ENCODE peak calls at places on chromosomes 7 and 10, in five cellular contexts. C is brain microvascular endothelial cell, S is right lobe of liver, O is OCI-LY7, K is MM.1S. X is an unnamed sample.

GRCh38 chr10:131320860-131321604 is 9.5 kb upstream of the TCERG1L start:
- DNase-seq in C (no peak), O (no peak), S (peak; percentile 35), K (no peak), X (no peak)

GRCh38 chr7:44791278-44792219 is 4.9 kb upstream of the PPIA start:
- DNase-seq in S (no peak), O (no peak), C (peak; percentile 37), K (peak; percentile 79), X (no peak)

GRCh38 chr10:118506835-118507234 is 88.6 kb downstream of the PRLHR start:
- DNase-seq in S (no peak), O (no peak), K (no peak), C (no peak), X (no peak)

GRCh38 chr10:69948261-69948660 is 104.4 kb upstream of the MACROH2A2 start:
- DNase-seq in C (no peak), S (no peak), K (no peak), O (no peak), X (no peak)

GRCh38 chr10:129626801-129627434 is 159.9 kb downstream of the MGMT start:
- DNase-seq in O (no peak), C (no peak), K (no peak), S (no peak), X (no peak)

GRCh38 chr7:27161214-27161720 is 4.1 kb downstream of the HOXA9 start:
- DNase-seq in K (no peak), O (no peak), S (peak; percentile 56), C (no peak), X (peak; percentile 11)

GRCh38 chr7:44073664-44074348 is 8.4 kb upstream of the PGAM2 start:
- DNase-seq in C (peak; percentile 55), K (no peak), S (peak; percentile 94), O (no peak), X (no peak)

GRCh38 chr10:30127120-30127541 is 67.7 kb upstream of the JCAD start:
- DNase-seq in K (no peak), C (no peak), O (no peak), S (no peak), X (no peak)

GRCh38 chr10:97338041-97338440 is 3.5 kb upstream of the FRAT2 start:
- DNase-seq in O (no peak), C (no peak), K (no peak), S (no peak), X (no peak)

GRCh38 chr7:73717991-73718405 is 1.5 kb downstream of the STX1A start:
- DNase-seq in K (no peak), S (no peak), O (peak; percentile 33), C (peak; percentile 94), X (no peak)

GRCh38 chr7:13189712-13190111 is 502.3 kb downstream of the ARL4A start:
- DNase-seq in K (no peak), O (no peak), S (no peak), C (no peak), X (no peak)

GRCh38 chr10:130013938-130014733 is 50.1 kb upstream of the EBF3 start:
- DNase-seq in O (no peak), C (no peak), S (no peak), K (no peak), X (no peak)

GRCh38 chr7:104230606-104231005 is 22.8 kb upstream of the ORC5 start:
- DNase-seq in K (no peak), O (no peak), S (no peak), C (no peak), X (no peak)

GRCh38 chr7:142603870-142604448 is 145.3 kb upstream of the PRSS1 start:
- DNase-seq in C (peak; percentile 63), S (no peak), O (peak; percentile 73), K (peak; percentile 81), X (peak; percentile 68)

GRCh38 chr10:3426190-3426845 is 253.7 kb upstream of the PITRM1 start:
- DNase-seq in C (peak; percentile 60), S (no peak), K (no peak), O (no peak), X (no peak)

GRCh38 chr10:31927597-31928530 is 767 bp downstream of the ARHGAP12 start:
- DNase-seq in S (peak; percentile 68), C (no peak), K (peak; percentile 48), O (peak; percentile 73), X (peak; percentile 51)

GRCh38 chr10:78899996-78900714 is 168.6 kb upstream of the ZMIZ1 start:
- DNase-seq in K (no peak), O (no peak), C (no peak), S (no peak), X (no peak)

GRCh38 chr7:82325416-82325815 is 118.2 kb downstream of the CACNA2D1 start:
- DNase-seq in K (no peak), C (no peak), O (no peak), S (no peak), X (no peak)

GRCh38 chr10:71279590-71280170 is 39.4 kb upstream of the SLC29A3 start:
- DNase-seq in S (no peak), K (no peak), O (no peak), C (no peak), X (no peak)

GRCh38 chr7:134854816-134855215 is 75.4 kb downstream of the CALD1 start:
- DNase-seq in K (no peak), C (no peak), S (no peak), O (peak; percentile 8), X (no peak)

DNA sequence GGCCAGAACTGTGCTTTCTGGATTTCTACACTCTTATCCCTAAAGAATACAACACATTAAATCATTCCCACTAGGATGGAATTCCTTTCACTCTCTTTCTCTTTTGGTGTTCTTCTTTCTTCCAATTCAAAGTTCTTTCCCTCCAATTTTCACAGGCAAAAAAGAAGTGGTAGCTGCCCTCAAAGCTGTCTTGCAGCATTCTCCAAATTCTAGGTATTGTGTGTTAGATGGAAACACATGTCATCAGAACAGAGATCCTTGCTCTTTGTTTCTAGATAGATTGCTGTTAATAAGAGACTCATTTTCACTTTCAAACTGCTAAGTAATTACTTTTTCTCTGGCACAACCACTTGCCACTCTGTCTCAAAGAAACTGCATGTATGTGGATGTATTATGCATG is 31.0 kb downstream of the SHTN1 start:
- DNase-seq in S (no peak), C (no peak), O (no peak), K (no peak), X (no peak)
- TF ChIP-seq CTCF in S (no peak), C (no peak), O (no peak), K (no peak), X (no peak)

GRCh38 chr10:52464725-52465124 is 150.6 kb downstream of the DKK1 start:
- DNase-seq in O (no peak), K (no peak), C (no peak), S (no peak), X (no peak)

GRCh38 chr10:52465202-52465601 is 151.1 kb downstream of the DKK1 start:
- DNase-seq in K (peak; percentile 47), C (no peak), O (no peak), S (no peak), X (no peak)

GRCh38 chr10:52463831-52464230 is 149.8 kb downstream of the DKK1 start:
- DNase-seq in O (no peak), S (no peak), C (no peak), K (no peak), X (no peak)

GRCh38 chr10:52469970-52470705 is 156.1 kb downstream of the DKK1 start:
- DNase-seq in S (no peak), O (no peak), C (no peak), K (no peak), X (no peak)

GRCh38 chr10:52466464-52466863 is 152.4 kb downstream of the DKK1 start:
- DNase-seq in O (peak; percentile 32), K (peak; percentile 86), C (no peak), S (no peak), X (no peak)
- H3K36me3 ChIP-seq in O (no peaks in the 10 kb centered on the region), K (no peaks in the 10 kb centered on the region), C (no peaks in the 10 kb centered on the region), S (no peaks in the 10 kb centered on the region), X (no peaks in the 10 kb centered on the region)

DNA sequence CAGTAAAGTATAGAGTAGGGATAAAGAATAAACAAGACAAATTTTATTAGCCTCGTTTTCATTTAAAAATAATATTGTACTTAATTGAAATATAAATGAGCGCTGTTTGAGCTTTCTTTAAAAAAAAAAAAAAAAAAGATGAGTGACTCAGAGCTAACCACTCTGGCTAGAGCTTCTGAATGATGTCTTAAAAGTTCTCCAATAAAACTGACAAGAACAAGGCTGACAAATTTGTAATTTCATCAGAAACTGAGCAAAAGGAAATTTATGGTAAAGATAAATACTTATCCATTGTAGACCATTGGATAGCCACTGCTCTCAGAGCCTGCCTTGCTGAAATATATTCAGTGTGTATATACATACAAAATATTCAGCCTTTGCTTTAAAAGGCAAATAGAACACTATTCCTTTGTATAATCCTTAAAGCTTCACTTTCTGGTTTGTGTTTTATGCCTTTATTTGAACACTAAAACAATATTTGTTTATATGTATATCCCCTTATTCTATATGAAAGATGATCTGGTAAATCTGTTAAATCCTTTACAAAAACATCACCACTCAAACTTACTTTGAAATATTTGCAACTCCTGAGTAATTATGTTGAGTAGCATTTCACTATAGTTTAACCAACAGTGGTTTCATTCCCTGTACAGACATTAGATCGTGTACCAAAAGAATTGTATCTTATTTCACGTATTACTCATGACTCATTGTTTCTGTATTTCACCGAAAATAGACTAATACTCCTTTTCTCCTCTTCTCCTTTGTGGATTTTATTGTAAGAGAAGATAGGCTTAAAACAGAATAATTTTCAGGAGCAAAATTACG is 91.0 kb upstream of the OIT3 start:
- DNase-seq in C (no peak), O (no peak), K (no peak), S (no peak), X (no peak)
- H3K4me3 ChIP-seq in C (peak overlapping the region; percentile 6), O (no peak overlapping the region), K (no peak overlapping the region), S (no peak overlapping the region), X (no peak overlapping the region)

GRCh38 chr10:43197834-43198681 is 59.8 kb downstream of the CSGALNACT2 start:
- DNase-seq in K (no peak), O (peak; percentile 47), S (peak; percentile 45), C (peak; percentile 16), X (no peak)
- TF ChIP-seq CTCF in K (peak; percentile 41), O (peak; percentile 69), S (no peak), C (peak; percentile 68), X (peak; percentile 7)

DNA sequence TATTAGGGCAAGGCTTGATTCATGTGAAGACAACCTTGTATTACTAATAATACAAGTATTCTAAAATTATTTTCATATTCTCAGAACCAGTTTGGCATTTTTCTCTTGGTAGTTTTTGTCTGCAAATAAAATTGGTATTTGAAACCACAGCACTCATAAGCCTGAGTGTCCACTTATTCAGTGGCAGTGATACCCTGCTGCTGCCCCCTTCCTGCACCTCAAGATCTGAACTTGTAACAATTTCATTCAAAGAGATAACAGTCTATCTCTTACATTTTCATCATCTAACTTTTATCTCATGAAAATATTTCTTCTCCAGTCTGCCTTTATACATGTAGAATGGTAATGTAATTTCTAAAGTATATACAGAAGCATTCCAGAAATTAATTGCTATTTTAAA is 9.3 kb downstream of the TFAM start:
- DNase-seq in S (no peak), O (no peak), C (no peak), K (no peak), X (no peak)
- H3K36me3 ChIP-seq in S (peaks cover 15% of the 10 kb centered on the region), O (peaks cover 98% of the 10 kb centered on the region), C (peaks cover 18% of the 10 kb centered on the region), K (peaks cover 40% of the 10 kb centered on the region), X (peaks cover 15% of the 10 kb centered on the region)

X was measured in body of pancreas.